ENCODE peak calls at places on chromosomes 6 and 20, in eight cellular contexts. D is EH; J is left colon; U is non-pigmented ciliary epithelial cell; H is transverse colon; F is SK-N-MC; G is activated CD4-positive, CD25-positive, alpha-beta regulatory T cell treated with anti-CD3 and anti-CD28 coated beads, Interleukin-2, amount 50 U/mL, for 16 hours; Q is stimulated activated CD8-positive, alpha-beta memory T cell treated with anti-CD3 and anti-CD28 coated beads, Interleukin-2, amount 100 ng/mL, for 48 hours. S is an unnamed sample.

GRCh38 chr6:26172496-26172958 is 85.3 kb downstream of the HFE start:
- DNase-seq in Q (no peak), J (no peak), H (peak; percentile 49), G (no peak), U (no peak), F (no peak), D (peak; percentile 61), S (no peak)

GRCh38 chr6:116370717-116371383 is at the start of gene DSE:
- DNase-seq in U (no peak), J (peak; percentile 78), G (no peak), F (no peak), H (peak; percentile 78), D (peak; percentile 90), Q (peak; percentile 44), S (peak; percentile 69)

GRCh38 chr6:164163239-164163638 is 748.7 kb downstream of the QKI start:
- DNase-seq in D (no peak), Q (no peak), G (no peak), J (no peak), F (no peak), U (no peak), H (no peak), S (no peak)

GRCh38 chr20:4041748-4042411 is 26.5 kb upstream of the RNF24 start:
- DNase-seq in H (peak; percentile 90), F (no peak), Q (no peak), D (peak; percentile 82), J (peak; percentile 93), G (no peak), U (peak; percentile 68), S (no peak)

GRCh38 chr6:16372029-16372776 is 133.8 kb downstream of the GMPR start:
- DNase-seq in Q (no peak), F (no peak), H (no peak), J (no peak), U (no peak), G (no peak), D (peak; percentile 37), S (no peak)

GRCh38 chr20:23205656-23206055 is 119.5 kb upstream of the CD93 start:
- DNase-seq in F (no peak), Q (no peak), G (no peak), J (peak; percentile 76), D (peak; percentile 23), H (peak; percentile 43), U (no peak), S (peak; percentile 45)

GRCh38 chr6:9143140-9143539 is 707.8 kb upstream of the SLC35B3 start:
- DNase-seq in D (no peak), J (no peak), U (no peak), G (no peak), Q (no peak), F (no peak), H (no peak), S (no peak)

GRCh38 chr20:43963872-43964791 is 49.5 kb downstream of the TOX2 start:
- DNase-seq in Q (no peak), J (no peak), H (peak; percentile 22), G (no peak), U (no peak), D (peak; percentile 63), F (no peak), S (no peak)

GRCh38 chr20:56155625-56156024 is 92.9 kb upstream of the MC3R start:
- DNase-seq in U (no peak), H (no peak), Q (no peak), F (no peak), G (no peak), J (no peak), D (no peak), S (no peak)

GRCh38 chr6:18260448-18261106 is 3.8 kb downstream of the DEK start:
- DNase-seq in H (no peak), Q (peak; percentile 19), F (no peak), U (no peak), D (peak; percentile 73), G (no peak), J (no peak), S (no peak)